ENCODE peak calls at places on chromosomes 12 and 14, in eight cellular contexts. P is stomach, E is heart left ventricle, K is H1, M is HCT116, J is Peyer's patch, U is body of pancreas, D is esophagus muscularis mucosa. A is an unnamed sample.

GRCh38 chr12:13631873-13632272 is 349.5 kb downstream of the GRIN2B start:
- DNase-seq in D (no peak), U (no peak), M (no peak), E (no peak), J (no peak), P (no peak), K (no peak), A (no peak)

GRCh38 chr12:124852329-124852831 is 11.3 kb downstream of the SCARB1 start:
- DNase-seq in M (no peak), U (peak; percentile 34), D (no peak), J (peak; percentile 27), P (no peak), E (no peak), K (no peak), A (peak; percentile 62)

GRCh38 chr12:43058616-43059015 is 469.1 kb upstream of the PRICKLE1 start:
- DNase-seq in D (no peak), K (no peak), U (no peak), M (no peak), J (no peak), P (no peak), E (no peak), A (no peak)

GRCh38 chr14:50061664-50062437 is 54.5 kb downstream of the VCPKMT start:
- DNase-seq in U (peak; percentile 44), J (peak; percentile 92), K (no peak), D (no peak), E (no peak), P (peak; percentile 61), M (no peak), A (peak; percentile 79)

GRCh38 chr14:23106747-23107045 is 1.9 kb upstream of the CIROP start:
- DNase-seq in K (no peak), D (no peak), E (no peak), P (no peak), U (no peak), J (no peak), M (no peak), A (no peak)

GRCh38 chr12:95796225-95796981 is 5.8 kb upstream of the NTN4 start:
- DNase-seq in K (no peak), P (no peak), D (no peak), M (no peak), J (no peak), U (no peak), E (no peak), A (no peak)

GRCh38 chr12:132783917-132784531 is 22.4 kb upstream of the ANKLE2 start:
- DNase-seq in D (no peak), J (no peak), P (no peak), E (peak; percentile 46), M (no peak), K (no peak), U (no peak), A (no peak)

GRCh38 chr12:119075918-119076317 is 94.6 kb downstream of the SRRM4 start:
- DNase-seq in E (no peak), M (no peak), D (no peak), U (no peak), J (no peak), P (no peak), K (no peak), A (no peak)

GRCh38 chr12:54042970-54043744 is 10.3 kb downstream of the HOXC5 start:
- DNase-seq in K (no peak), M (no peak), P (no peak), E (no peak), J (no peak), U (no peak), D (no peak), A (no peak)

GRCh38 chr14:100586520-100587247 is 533 bp downstream of the BEGAIN start:
- DNase-seq in M (peak; percentile 67), P (no peak), E (no peak), J (no peak), U (peak; percentile 57), K (no peak), D (no peak), A (peak; percentile 55)

GRCh38 chr12:133081408-133081806 is 684 bp downstream of the ZNF140 start:
- DNase-seq in D (no peak), U (peak; percentile 11), E (peak; percentile 6), P (no peak), K (no peak), J (no peak), M (no peak), A (peak; percentile 9)

GRCh38 chr12:43692064-43692463 is 66.5 kb downstream of the PUS7L start:
- DNase-seq in K (no peak), M (peak; percentile 4), E (no peak), U (no peak), J (no peak), D (no peak), P (no peak), A (no peak)

GRCh38 chr14:68958553-68958952 is 20.5 kb downstream of the ACTN1 start:
- DNase-seq in U (no peak), J (no peak), D (no peak), M (no peak), P (no peak), E (peak; percentile 68), K (no peak), A (no peak)

GRCh38 chr12:105995986-105996385 is 142.8 kb downstream of the NUAK1 start:
- DNase-seq in D (no peak), E (no peak), U (no peak), M (no peak), J (no peak), P (no peak), K (no peak), A (no peak)

GRCh38 chr12:122819209-122819805 is 15.9 kb upstream of the HIP1R start:
- DNase-seq in E (no peak), K (no peak), P (no peak), J (no peak), D (no peak), M (no peak), U (peak; percentile 39), A (no peak)

GRCh38 chr12:122823429-122823828 is 11.8 kb upstream of the HIP1R start:
- DNase-seq in M (no peak), K (no peak), D (no peak), P (no peak), E (no peak), U (peak; percentile 47), J (no peak), A (no peak)

GRCh38 chr12:122825773-122826724 is 9.2 kb upstream of the HIP1R start:
- DNase-seq in M (no peak), K (no peak), D (no peak), P (no peak), U (peak; percentile 78), E (no peak), J (peak; percentile 47), A (no peak)

GRCh38 chr12:122820138-122820537 is 15.1 kb upstream of the HIP1R start:
- DNase-seq in K (no peak), J (no peak), E (no peak), U (no peak), P (no peak), D (no peak), M (no peak), A (no peak)

DNA sequence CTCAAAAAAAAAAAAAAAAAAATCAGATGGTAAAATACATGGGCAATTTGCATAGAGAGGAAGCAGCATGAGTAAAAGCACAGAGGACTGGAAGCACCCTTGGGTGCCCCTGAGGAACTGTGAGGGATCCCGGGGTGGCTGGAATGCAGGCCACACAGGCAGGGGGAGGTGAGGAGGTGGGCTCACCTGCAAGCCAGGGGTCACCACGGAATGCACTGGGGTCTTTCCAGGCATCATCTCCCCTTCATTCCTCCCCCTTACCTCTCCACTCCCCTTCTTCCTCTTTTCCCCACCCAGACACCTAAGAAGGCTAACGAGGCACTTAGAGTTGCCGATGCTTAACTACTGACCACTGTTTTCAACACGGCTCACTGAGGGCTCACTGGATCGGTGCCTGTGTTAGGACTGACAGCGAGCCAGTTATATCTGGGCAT is 14.4 kb upstream of the HIP1R start:
- DNase-seq in E (no peak), J (peak; percentile 47), D (no peak), P (no peak), U (no peak), K (no peak), M (no peak), A (no peak)
- H3K27ac ChIP-seq in E (no peak overlapping the region), J (no peak overlapping the region), D (no peak overlapping the region), P (no peak overlapping the region), U (no peak overlapping the region), K (no peak overlapping the region), M (no peak overlapping the region), A (no peak overlapping the region)

GRCh38 chr12:77998236-77998786 is 167.6 kb downstream of the NAV3 start:
- DNase-seq in D (no peak), E (no peak), K (no peak), U (no peak), M (no peak), J (no peak), P (no peak), A (no peak)

GRCh38 chr12:77995436-77996167 is 164.9 kb downstream of the NAV3 start:
- DNase-seq in J (no peak), U (no peak), P (no peak), M (peak; percentile 60), E (no peak), D (no peak), K (no peak), A (no peak)

GRCh38 chr12:77996670-77997069 is 166.0 kb downstream of the NAV3 start:
- DNase-seq in J (no peak), U (no peak), D (no peak), K (no peak), P (no peak), M (no peak), E (no peak), A (no peak)

GRCh38 chr12:78002878-78003277 is 172.2 kb downstream of the NAV3 start:
- DNase-seq in P (no peak), E (no peak), K (no peak), U (no peak), J (no peak), M (no peak), D (no peak), A (no peak)

DNA sequence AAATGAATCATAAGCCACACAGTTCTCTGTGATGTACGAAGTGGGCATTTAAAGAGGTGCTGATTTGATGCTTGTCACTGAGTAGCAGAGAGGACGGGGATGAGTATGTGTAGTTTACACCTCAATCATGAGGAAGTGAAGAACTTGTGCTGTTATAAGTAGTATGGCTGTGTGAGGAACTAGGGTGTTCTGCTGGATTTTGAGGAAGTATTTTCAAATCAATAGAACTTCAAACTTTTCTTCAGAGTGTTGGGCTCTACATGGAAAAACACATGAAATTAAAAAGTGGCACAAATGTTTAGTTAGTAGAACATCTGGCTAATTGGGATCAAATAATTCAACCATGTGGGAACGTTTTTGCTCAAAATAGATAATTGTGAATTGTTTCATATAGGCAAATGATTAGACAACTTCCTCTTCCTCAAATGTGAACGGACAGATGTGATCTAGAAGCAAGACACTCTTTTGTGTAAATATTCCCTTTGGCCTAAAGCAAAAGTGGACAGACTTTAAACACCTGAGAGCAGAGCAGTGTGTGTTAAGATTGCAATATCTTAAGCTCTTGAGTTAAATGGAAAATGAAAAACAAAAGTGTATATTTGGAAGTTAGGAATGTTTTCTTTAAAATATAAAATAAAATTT is 168.5 kb downstream of the NAV3 start:
- DNase-seq in P (no peak), U (no peak), K (no peak), M (no peak), E (no peak), D (no peak), J (no peak), A (no peak)
- H3K4me1 ChIP-seq in P (no peaks in the 10 kb centered on the region), U (no peaks in the 10 kb centered on the region), K (no peaks in the 10 kb centered on the region), M (no peaks in the 10 kb centered on the region), E (no peaks in the 10 kb centered on the region), D (no peaks in the 10 kb centered on the region), J (no peaks in the 10 kb centered on the region), A (no peaks in the 10 kb centered on the region)

GRCh38 chr12:52023182-52023975 is 16.6 kb downstream of the TAMALIN start:
- DNase-seq in M (peak; percentile 62), E (peak; percentile 87), U (peak; percentile 93), D (no peak), K (peak; percentile 60), P (peak; percentile 93), J (peak; percentile 94), A (peak; percentile 93)
- TF ChIP-seq POLR2A in M (no peak), E (peak; percentile 20), U (peak; percentile 49), D (no peak), K (no peak), P (no peak), J (no peak), A (no peak)

GRCh38 chr14:61500046-61500445 is 178.7 kb downstream of the PRKCH start:
- DNase-seq in U (no peak), E (no peak), J (no peak), P (no peak), K (no peak), M (no peak), D (no peak), A (no peak)
- H3K27ac ChIP-seq in U (no peak overlapping the region), E (peak overlapping the region; percentile 16), J (no peak overlapping the region), P (peak overlapping the region; percentile 77), K (no peak overlapping the region), M (no peak overlapping the region), D (no peak overlapping the region), A (no peak overlapping the region)

A was measured in transverse colon.